ENCODE peak calls at places on chromosomes 3 and 15, in five cellular contexts. A is brain microvascular endothelial cell, U is PC-3, K is amniotic stem cell, J is HuH-7.5. E is an unnamed sample.
A peak's percentile ranks its signal among the peaks of the same experiment; 100 is the strongest.

GRCh38 chr3:24365168-24365567 is 129.5 kb downstream of the THRB start:
- DNase-seq in U (peak; percentile 98), J (no peak), K (peak; percentile 69), A (peak; percentile 83), E (no peak)

GRCh38 chr3:81513591-81513990 is 247.9 kb downstream of the GBE1 start:
- DNase-seq in A (no peak), K (no peak), U (no peak), J (no peak), E (no peak)

GRCh38 chr15:32685576-32685975 is 32.2 kb upstream of the GREM1 start:
- DNase-seq in U (no peak), A (peak; percentile 64), J (no peak), K (no peak), E (no peak)

GRCh38 chr3:142355692-142356091 is 92.1 kb downstream of the XRN1 start:
- DNase-seq in U (no peak), K (no peak), A (no peak), J (no peak), E (no peak)

GRCh38 chr3:90062018-90062417 is 954.6 kb downstream of the EPHA3 start:
- DNase-seq in A (peak; percentile 62), J (no peak), U (peak; percentile 51), K (no peak), E (no peak)

GRCh38 chr15:70794596-70795310 is 31.4 kb upstream of the UACA start:
- DNase-seq in J (no peak), U (no peak), K (no peak), A (peak; percentile 94), E (no peak)

GRCh38 chr15:32823750-32824149 is 105.9 kb downstream of the GREM1 start:
- DNase-seq in A (no peak), J (no peak), K (no peak), U (no peak), E (no peak)

GRCh38 chr3:16399473-16399872 is 114.0 kb downstream of the RFTN1 start:
- DNase-seq in A (peak; percentile 77), U (peak; percentile 50), J (no peak), K (peak; percentile 78), E (no peak)

GRCh38 chr15:67948215-67948614 is 105.9 kb upstream of the PIAS1 start:
- DNase-seq in A (no peak), U (no peak), J (no peak), K (no peak), E (no peak)

GRCh38 chr3:129831503-129831902 is 62.0 kb downstream of the TMCC1 start:
- DNase-seq in K (no peak), J (no peak), U (no peak), A (no peak), E (no peak)

GRCh38 chr3:12831582-12831866 is 9.8 kb downstream of the RPL32 start:
- DNase-seq in A (no peak), K (no peak), U (no peak), J (no peak), E (no peak)

GRCh38 chr15:80778964-80779657 is at the start of gene CEMIP:
- DNase-seq in U (peak; percentile 77), K (peak; percentile 63), A (peak; percentile 61), J (peak; percentile 86), E (peak; percentile 26)

GRCh38 chr3:143309622-143310190 is 190.1 kb downstream of the CHST2 start:
- DNase-seq in A (no peak), J (no peak), K (no peak), U (no peak), E (no peak)

GRCh38 chr3:64520334-64520733 is 167.5 kb downstream of the ADAMTS9 start:
- DNase-seq in J (no peak), U (no peak), K (no peak), A (no peak), E (no peak)

GRCh38 chr3:69823710-69824109 is 84.4 kb downstream of the MITF start:
- DNase-seq in K (no peak), A (peak; percentile 2), J (no peak), U (peak; percentile 11), E (no peak)

GRCh38 chr3:139427283-139428060 is 38.0 kb upstream of the COPB2 start:
- DNase-seq in J (peak; percentile 49), K (peak; percentile 73), U (peak; percentile 80), A (peak; percentile 59), E (no peak)

GRCh38 chr3:50170689-50171088 is 15.6 kb downstream of the SEMA3F start:
- DNase-seq in U (peak; percentile 71), J (no peak), A (peak; percentile 60), K (no peak), E (no peak)

GRCh38 chr3:186413615-186414415 is 51.8 kb upstream of the DGKG start:
- DNase-seq in U (peak; percentile 73), A (no peak), K (no peak), J (no peak), E (peak; percentile 59)

GRCh38 chr15:36529296-36530011 is 50.0 kb upstream of the CDIN1 start:
- DNase-seq in J (no peak), A (no peak), K (no peak), U (no peak), E (no peak)

GRCh38 chr3:97910931-97911351 is 61.3 kb downstream of the RIOX2 start:
- DNase-seq in J (no peak), K (no peak), U (no peak), A (no peak), E (no peak)

GRCh38 chr15:25780479-25781255 is 82.5 kb downstream of the ATP10A start:
- DNase-seq in J (no peak), A (no peak), U (no peak), K (no peak), E (no peak)

GRCh38 chr3:9870978-9871377 is 9.1 kb downstream of the CIDEC start:
- DNase-seq in J (no peak), K (peak; percentile 43), A (peak; percentile 28), U (peak; percentile 65), E (no peak)

GRCh38 chr3:55402886-55403605 is 84.1 kb downstream of the WNT5A start:
- DNase-seq in U (peak; percentile 83), A (no peak), K (no peak), J (no peak), E (no peak)

GRCh38 chr3:44970916-44971490 is 5.0 kb downstream of the ZDHHC3 start:
- DNase-seq in J (no peak), U (peak; percentile 65), A (no peak), K (no peak), E (no peak)

GRCh38 chr3:107987036-107987557 is 103.7 kb downstream of the CD47 start:
- DNase-seq in U (peak; percentile 98), K (peak; percentile 91), A (peak; percentile 95), J (peak; percentile 32), E (no peak)

GRCh38 chr15:89119489-89120478 is 31.5 kb downstream of the ABHD2 start:
- DNase-seq in A (peak; percentile 95), J (no peak), U (peak; percentile 87), K (peak; percentile 57), E (no peak)

GRCh38 chr3:131501949-131502348 is 822 bp downstream of the MRPL3 start:
- DNase-seq in A (no peak), U (peak; percentile 2), J (no peak), K (no peak), E (no peak)

GRCh38 chr15:60546764-60547163 is 67.8 kb upstream of the ICE2 start:
- DNase-seq in A (no peak), J (no peak), U (no peak), K (no peak), E (no peak)

GRCh38 chr15:98614681-98615080 is 33.7 kb upstream of the IGF1R start:
- DNase-seq in A (no peak), J (no peak), K (no peak), U (no peak), E (no peak)

GRCh38 chr3:15932348-15933300 is 134.8 kb upstream of the ANKRD28 start:
- DNase-seq in A (no peak), J (no peak), U (no peak), K (no peak), E (peak; percentile 17)

GRCh38 chr15:43329222-43329959 is 982 bp downstream of the LCMT2 start:
- DNase-seq in J (no peak), A (peak; percentile 14), U (no peak), K (peak; percentile 6), E (peak; percentile 31)

GRCh38 chr15:100710213-100710612 is 107.8 kb downstream of the ASB7 start:
- DNase-seq in U (no peak), K (no peak), A (no peak), J (no peak), E (no peak)

GRCh38 chr3:65948833-65949573 is 89.7 kb downstream of the MAGI1 start:
- DNase-seq in K (no peak), J (no peak), A (no peak), U (no peak), E (no peak)

E was measured in amygdala.